ENCODE peak calls at places on chromosomes 2 and 18, in seven cellular contexts. One of them, this sample, is unnamed.

GRCh38 chr2:186612555-186613440 is 22.9 kb downstream of the ITGAV start:
- DNase-seq in activated CD8-positive, alpha-beta T cell treated with anti-CD3 and anti-CD28 coated beads for 36 hours: no peak
- DNase-seq in NCI-H1105: no peak
- DNase-seq in cardiac fibroblast: no peak
- DNase-seq in caudate nucleus: no peak
- DNase-seq in activated CD8-positive, alpha-beta memory T cell treated with anti-CD3 and anti-CD28 coated beads, Interleukin-2, amount 50 U/mL, for 48 hours: no peak
- DNase-seq in BJ: no peak
- DNase-seq in this sample: no peak

GRCh38 chr2:20224716-20225293 is at the start of gene SDC1:
- DNase-seq in activated CD8-positive, alpha-beta T cell treated with anti-CD3 and anti-CD28 coated beads for 36 hours: no peak
- DNase-seq in NCI-H1105: peak
- DNase-seq in cardiac fibroblast: peak
- DNase-seq in caudate nucleus: no peak
- DNase-seq in activated CD8-positive, alpha-beta memory T cell treated with anti-CD3 and anti-CD28 coated beads, Interleukin-2, amount 50 U/mL, for 48 hours: no peak
- DNase-seq in BJ: no peak
- DNase-seq in this sample: peak

GRCh38 chr2:85669549-85669948 is 1.6 kb upstream of the SFTPB start:
- DNase-seq in activated CD8-positive, alpha-beta T cell treated with anti-CD3 and anti-CD28 coated beads for 36 hours: no peak
- DNase-seq in NCI-H1105: no peak
- DNase-seq in cardiac fibroblast: no peak
- DNase-seq in caudate nucleus: no peak
- DNase-seq in activated CD8-positive, alpha-beta memory T cell treated with anti-CD3 and anti-CD28 coated beads, Interleukin-2, amount 50 U/mL, for 48 hours: no peak
- DNase-seq in BJ: no peak
- DNase-seq in this sample: no peak

GRCh38 chr2:34093790-34094189 is 494.7 kb upstream of the FAM98A start:
- DNase-seq in activated CD8-positive, alpha-beta T cell treated with anti-CD3 and anti-CD28 coated beads for 36 hours: no peak
- DNase-seq in NCI-H1105: no peak
- DNase-seq in cardiac fibroblast: no peak
- DNase-seq in caudate nucleus: no peak
- DNase-seq in activated CD8-positive, alpha-beta memory T cell treated with anti-CD3 and anti-CD28 coated beads, Interleukin-2, amount 50 U/mL, for 48 hours: no peak
- DNase-seq in BJ: no peak
- DNase-seq in this sample: no peak

GRCh38 chr2:29596584-29596983 is 324.8 kb downstream of the ALK start:
- DNase-seq in activated CD8-positive, alpha-beta T cell treated with anti-CD3 and anti-CD28 coated beads for 36 hours: no peak
- DNase-seq in NCI-H1105: no peak
- DNase-seq in cardiac fibroblast: no peak
- DNase-seq in caudate nucleus: no peak
- DNase-seq in activated CD8-positive, alpha-beta memory T cell treated with anti-CD3 and anti-CD28 coated beads, Interleukin-2, amount 50 U/mL, for 48 hours: no peak
- DNase-seq in BJ: no peak
- DNase-seq in this sample: no peak

GRCh38 chr18:67525328-67526110 is 9.0 kb upstream of the DSEL start:
- DNase-seq in activated CD8-positive, alpha-beta T cell treated with anti-CD3 and anti-CD28 coated beads for 36 hours: no peak
- DNase-seq in NCI-H1105: no peak
- DNase-seq in cardiac fibroblast: peak
- DNase-seq in caudate nucleus: peak
- DNase-seq in activated CD8-positive, alpha-beta memory T cell treated with anti-CD3 and anti-CD28 coated beads, Interleukin-2, amount 50 U/mL, for 48 hours: no peak
- DNase-seq in BJ: peak
- DNase-seq in this sample: no peak

GRCh38 chr18:76922107-76922506 is 99.8 kb downstream of the ZNF236 start:
- DNase-seq in activated CD8-positive, alpha-beta T cell treated with anti-CD3 and anti-CD28 coated beads for 36 hours: peak
- DNase-seq in NCI-H1105: peak
- DNase-seq in cardiac fibroblast: peak
- DNase-seq in caudate nucleus: no peak
- DNase-seq in activated CD8-positive, alpha-beta memory T cell treated with anti-CD3 and anti-CD28 coated beads, Interleukin-2, amount 50 U/mL, for 48 hours: peak
- DNase-seq in BJ: no peak
- DNase-seq in this sample: no peak

GRCh38 chr2:26724004-26724750 is 31.7 kb downstream of the KCNK3 start:
- DNase-seq in activated CD8-positive, alpha-beta T cell treated with anti-CD3 and anti-CD28 coated beads for 36 hours: no peak
- DNase-seq in NCI-H1105: no peak
- DNase-seq in cardiac fibroblast: peak
- DNase-seq in caudate nucleus: no peak
- DNase-seq in activated CD8-positive, alpha-beta memory T cell treated with anti-CD3 and anti-CD28 coated beads, Interleukin-2, amount 50 U/mL, for 48 hours: no peak
- DNase-seq in BJ: no peak
- DNase-seq in this sample: no peak

GRCh38 chr2:85949280-85949679 is 60.5 kb upstream of the ST3GAL5 start:
- DNase-seq in activated CD8-positive, alpha-beta T cell treated with anti-CD3 and anti-CD28 coated beads for 36 hours: no peak
- DNase-seq in NCI-H1105: no peak
- DNase-seq in cardiac fibroblast: peak
- DNase-seq in caudate nucleus: no peak
- DNase-seq in activated CD8-positive, alpha-beta memory T cell treated with anti-CD3 and anti-CD28 coated beads, Interleukin-2, amount 50 U/mL, for 48 hours: no peak
- DNase-seq in BJ: no peak
- DNase-seq in this sample: no peak

GRCh38 chr2:20593072-20594034 is 57.5 kb downstream of the HS1BP3 start:
- DNase-seq in activated CD8-positive, alpha-beta T cell treated with anti-CD3 and anti-CD28 coated beads for 36 hours: no peak
- DNase-seq in NCI-H1105: no peak
- DNase-seq in cardiac fibroblast: peak
- DNase-seq in caudate nucleus: no peak
- DNase-seq in activated CD8-positive, alpha-beta memory T cell treated with anti-CD3 and anti-CD28 coated beads, Interleukin-2, amount 50 U/mL, for 48 hours: no peak
- DNase-seq in BJ: no peak
- DNase-seq in this sample: peak

GRCh38 chr18:39788395-39788794 is 2166.6 kb upstream of the PIK3C3 start:
- DNase-seq in activated CD8-positive, alpha-beta T cell treated with anti-CD3 and anti-CD28 coated beads for 36 hours: no peak
- DNase-seq in NCI-H1105: no peak
- DNase-seq in cardiac fibroblast: no peak
- DNase-seq in caudate nucleus: no peak
- DNase-seq in activated CD8-positive, alpha-beta memory T cell treated with anti-CD3 and anti-CD28 coated beads, Interleukin-2, amount 50 U/mL, for 48 hours: no peak
- DNase-seq in BJ: no peak
- DNase-seq in this sample: no peak

GRCh38 chr2:171086352-171087290 is 74.1 kb downstream of the TLK1 start:
- DNase-seq in activated CD8-positive, alpha-beta T cell treated with anti-CD3 and anti-CD28 coated beads for 36 hours: peak
- DNase-seq in NCI-H1105: no peak
- DNase-seq in cardiac fibroblast: peak
- DNase-seq in caudate nucleus: no peak
- DNase-seq in activated CD8-positive, alpha-beta memory T cell treated with anti-CD3 and anti-CD28 coated beads, Interleukin-2, amount 50 U/mL, for 48 hours: no peak
- DNase-seq in BJ: peak
- DNase-seq in this sample: peak

GRCh38 chr18:79493801-79494211 is 98.1 kb downstream of the NFATC1 start:
- DNase-seq in activated CD8-positive, alpha-beta T cell treated with anti-CD3 and anti-CD28 coated beads for 36 hours: peak
- DNase-seq in NCI-H1105: no peak
- DNase-seq in cardiac fibroblast: no peak
- DNase-seq in caudate nucleus: no peak
- DNase-seq in activated CD8-positive, alpha-beta memory T cell treated with anti-CD3 and anti-CD28 coated beads, Interleukin-2, amount 50 U/mL, for 48 hours: no peak
- DNase-seq in BJ: no peak
- DNase-seq in this sample: no peak

GRCh38 chr2:120985997-120986651 is 250.5 kb downstream of the GLI2 start:
- DNase-seq in activated CD8-positive, alpha-beta T cell treated with anti-CD3 and anti-CD28 coated beads for 36 hours: no peak
- DNase-seq in NCI-H1105: no peak
- DNase-seq in cardiac fibroblast: no peak
- DNase-seq in caudate nucleus: no peak
- DNase-seq in activated CD8-positive, alpha-beta memory T cell treated with anti-CD3 and anti-CD28 coated beads, Interleukin-2, amount 50 U/mL, for 48 hours: no peak
- DNase-seq in BJ: no peak
- DNase-seq in this sample: no peak

GRCh38 chr2:19890104-19890503 is 11.7 kb downstream of the TTC32 start:
- DNase-seq in activated CD8-positive, alpha-beta T cell treated with anti-CD3 and anti-CD28 coated beads for 36 hours: no peak
- DNase-seq in NCI-H1105: no peak
- DNase-seq in cardiac fibroblast: no peak
- DNase-seq in caudate nucleus: no peak
- DNase-seq in activated CD8-positive, alpha-beta memory T cell treated with anti-CD3 and anti-CD28 coated beads, Interleukin-2, amount 50 U/mL, for 48 hours: no peak
- DNase-seq in BJ: no peak
- DNase-seq in this sample: no peak

GRCh38 chr18:8406486-8407250 is 202.6 kb upstream of the RAB12 start:
- DNase-seq in activated CD8-positive, alpha-beta T cell treated with anti-CD3 and anti-CD28 coated beads for 36 hours: no peak
- DNase-seq in NCI-H1105: no peak
- DNase-seq in cardiac fibroblast: peak
- DNase-seq in caudate nucleus: no peak
- DNase-seq in activated CD8-positive, alpha-beta memory T cell treated with anti-CD3 and anti-CD28 coated beads, Interleukin-2, amount 50 U/mL, for 48 hours: no peak
- DNase-seq in BJ: no peak
- DNase-seq in this sample: no peak

GRCh38 chr18:75408554-75409506 is 18.7 kb downstream of the SMIM21 start:
- DNase-seq in activated CD8-positive, alpha-beta T cell treated with anti-CD3 and anti-CD28 coated beads for 36 hours: peak
- DNase-seq in NCI-H1105: no peak
- DNase-seq in cardiac fibroblast: peak
- DNase-seq in caudate nucleus: no peak
- DNase-seq in activated CD8-positive, alpha-beta memory T cell treated with anti-CD3 and anti-CD28 coated beads, Interleukin-2, amount 50 U/mL, for 48 hours: peak
- DNase-seq in BJ: peak
- DNase-seq in this sample: no peak

GRCh38 chr2:19949071-19949470 is 40.8 kb downstream of the WDR35 start:
- DNase-seq in activated CD8-positive, alpha-beta T cell treated with anti-CD3 and anti-CD28 coated beads for 36 hours: no peak
- DNase-seq in NCI-H1105: no peak
- DNase-seq in cardiac fibroblast: peak
- DNase-seq in caudate nucleus: no peak
- DNase-seq in activated CD8-positive, alpha-beta memory T cell treated with anti-CD3 and anti-CD28 coated beads, Interleukin-2, amount 50 U/mL, for 48 hours: no peak
- DNase-seq in BJ: no peak
- DNase-seq in this sample: no peak

GRCh38 chr2:172821370-172822338 is 86.0 kb downstream of the RAPGEF4 start:
- DNase-seq in activated CD8-positive, alpha-beta T cell treated with anti-CD3 and anti-CD28 coated beads for 36 hours: no peak
- DNase-seq in NCI-H1105: no peak
- DNase-seq in cardiac fibroblast: peak
- DNase-seq in caudate nucleus: no peak
- DNase-seq in activated CD8-positive, alpha-beta memory T cell treated with anti-CD3 and anti-CD28 coated beads, Interleukin-2, amount 50 U/mL, for 48 hours: no peak
- DNase-seq in BJ: no peak
- DNase-seq in this sample: no peak

GRCh38 chr2:151844217-151844896 is 16.1 kb upstream of the ARL5A start:
- DNase-seq in activated CD8-positive, alpha-beta T cell treated with anti-CD3 and anti-CD28 coated beads for 36 hours: no peak
- DNase-seq in NCI-H1105: no peak
- DNase-seq in cardiac fibroblast: peak
- DNase-seq in caudate nucleus: no peak
- DNase-seq in activated CD8-positive, alpha-beta memory T cell treated with anti-CD3 and anti-CD28 coated beads, Interleukin-2, amount 50 U/mL, for 48 hours: no peak
- DNase-seq in BJ: no peak
- DNase-seq in this sample: no peak

GRCh38 chr2:88729061-88729745 is 37.7 kb downstream of the RPIA start:
- DNase-seq in activated CD8-positive, alpha-beta T cell treated with anti-CD3 and anti-CD28 coated beads for 36 hours: no peak
- DNase-seq in NCI-H1105: no peak
- DNase-seq in cardiac fibroblast: no peak
- DNase-seq in caudate nucleus: no peak
- DNase-seq in activated CD8-positive, alpha-beta memory T cell treated with anti-CD3 and anti-CD28 coated beads, Interleukin-2, amount 50 U/mL, for 48 hours: no peak
- DNase-seq in BJ: peak
- DNase-seq in this sample: no peak

GRCh38 chr2:203706403-203706802 is at the start of gene CD28:
- DNase-seq in activated CD8-positive, alpha-beta T cell treated with anti-CD3 and anti-CD28 coated beads for 36 hours: peak
- DNase-seq in NCI-H1105: no peak
- DNase-seq in cardiac fibroblast: no peak
- DNase-seq in caudate nucleus: no peak
- DNase-seq in activated CD8-positive, alpha-beta memory T cell treated with anti-CD3 and anti-CD28 coated beads, Interleukin-2, amount 50 U/mL, for 48 hours: peak
- DNase-seq in BJ: no peak
- DNase-seq in this sample: no peak

GRCh38 chr18:65751145-65752085 is 603 bp downstream of the CDH7 start:
- DNase-seq in activated CD8-positive, alpha-beta T cell treated with anti-CD3 and anti-CD28 coated beads for 36 hours: no peak
- DNase-seq in NCI-H1105: peak
- DNase-seq in cardiac fibroblast: no peak
- DNase-seq in caudate nucleus: peak
- DNase-seq in activated CD8-positive, alpha-beta memory T cell treated with anti-CD3 and anti-CD28 coated beads, Interleukin-2, amount 50 U/mL, for 48 hours: no peak
- DNase-seq in BJ: no peak
- DNase-seq in this sample: no peak

GRCh38 chr18:79945118-79946042 is 6.1 kb downstream of the SLC66A2 start:
- DNase-seq in activated CD8-positive, alpha-beta T cell treated with anti-CD3 and anti-CD28 coated beads for 36 hours: no peak
- DNase-seq in NCI-H1105: no peak
- DNase-seq in cardiac fibroblast: no peak
- DNase-seq in caudate nucleus: no peak
- DNase-seq in activated CD8-positive, alpha-beta memory T cell treated with anti-CD3 and anti-CD28 coated beads, Interleukin-2, amount 50 U/mL, for 48 hours: peak
- DNase-seq in BJ: no peak
- DNase-seq in this sample: no peak

GRCh38 chr2:150212722-150213171 is 274.7 kb downstream of the RND3 start:
- DNase-seq in activated CD8-positive, alpha-beta T cell treated with anti-CD3 and anti-CD28 coated beads for 36 hours: no peak
- DNase-seq in NCI-H1105: no peak
- DNase-seq in cardiac fibroblast: peak
- DNase-seq in caudate nucleus: no peak
- DNase-seq in activated CD8-positive, alpha-beta memory T cell treated with anti-CD3 and anti-CD28 coated beads, Interleukin-2, amount 50 U/mL, for 48 hours: no peak
- DNase-seq in BJ: peak
- DNase-seq in this sample: no peak

GRCh38 chr2:189982777-189983394 is 79.6 kb downstream of the MSTN start:
- DNase-seq in activated CD8-positive, alpha-beta T cell treated with anti-CD3 and anti-CD28 coated beads for 36 hours: peak
- DNase-seq in NCI-H1105: no peak
- DNase-seq in cardiac fibroblast: peak
- DNase-seq in caudate nucleus: no peak
- DNase-seq in activated CD8-positive, alpha-beta memory T cell treated with anti-CD3 and anti-CD28 coated beads, Interleukin-2, amount 50 U/mL, for 48 hours: no peak
- DNase-seq in BJ: no peak
- DNase-seq in this sample: no peak

GRCh38 chr18:24447961-24448360 is 12.5 kb upstream of the HRH4 start:
- DNase-seq in activated CD8-positive, alpha-beta T cell treated with anti-CD3 and anti-CD28 coated beads for 36 hours: no peak
- DNase-seq in NCI-H1105: no peak
- DNase-seq in cardiac fibroblast: no peak
- DNase-seq in caudate nucleus: no peak
- DNase-seq in activated CD8-positive, alpha-beta memory T cell treated with anti-CD3 and anti-CD28 coated beads, Interleukin-2, amount 50 U/mL, for 48 hours: no peak
- DNase-seq in BJ: no peak
- DNase-seq in this sample: no peak

GRCh38 chr18:69838620-69839411 is 108.9 kb downstream of the CD226 start:
- DNase-seq in activated CD8-positive, alpha-beta T cell treated with anti-CD3 and anti-CD28 coated beads for 36 hours: peak
- DNase-seq in NCI-H1105: no peak
- DNase-seq in cardiac fibroblast: no peak
- DNase-seq in caudate nucleus: no peak
- DNase-seq in activated CD8-positive, alpha-beta memory T cell treated with anti-CD3 and anti-CD28 coated beads, Interleukin-2, amount 50 U/mL, for 48 hours: no peak
- DNase-seq in BJ: no peak
- DNase-seq in this sample: peak

GRCh38 chr18:23684515-23685197 is 4.6 kb upstream of the LAMA3 start:
- DNase-seq in activated CD8-positive, alpha-beta T cell treated with anti-CD3 and anti-CD28 coated beads for 36 hours: no peak
- DNase-seq in NCI-H1105: no peak
- DNase-seq in cardiac fibroblast: peak
- DNase-seq in caudate nucleus: no peak
- DNase-seq in activated CD8-positive, alpha-beta memory T cell treated with anti-CD3 and anti-CD28 coated beads, Interleukin-2, amount 50 U/mL, for 48 hours: no peak
- DNase-seq in BJ: peak
- DNase-seq in this sample: peak

GRCh38 chr2:215347878-215348277 is 36.0 kb downstream of the ATIC start:
- DNase-seq in activated CD8-positive, alpha-beta T cell treated with anti-CD3 and anti-CD28 coated beads for 36 hours: no peak
- DNase-seq in NCI-H1105: no peak
- DNase-seq in cardiac fibroblast: no peak
- DNase-seq in caudate nucleus: no peak
- DNase-seq in activated CD8-positive, alpha-beta memory T cell treated with anti-CD3 and anti-CD28 coated beads, Interleukin-2, amount 50 U/mL, for 48 hours: no peak
- DNase-seq in BJ: no peak
- DNase-seq in this sample: no peak

GRCh38 chr2:72676341-72677025 is 149.3 kb downstream of the EXOC6B start:
- DNase-seq in activated CD8-positive, alpha-beta T cell treated with anti-CD3 and anti-CD28 coated beads for 36 hours: no peak
- DNase-seq in NCI-H1105: no peak
- DNase-seq in cardiac fibroblast: no peak
- DNase-seq in caudate nucleus: no peak
- DNase-seq in activated CD8-positive, alpha-beta memory T cell treated with anti-CD3 and anti-CD28 coated beads, Interleukin-2, amount 50 U/mL, for 48 hours: no peak
- DNase-seq in BJ: no peak
- DNase-seq in this sample: no peak